ENCODE peak calls at places on chromosomes 4 and X, in ten cellular contexts. R is upper lobe of left lung, H is esophagus muscularis mucosa, G is A549, N is HepG2, P is stomach, U is sigmoid colon, B is ovary, K is tibial nerve, J is H1. I is an unnamed sample. For H3K4me1, the result is how much of the 10 kb centered on the place peaks cover.

GRCh38 chr4:12123709-12124108 is 695.0 kb upstream of the HS3ST1 start:
- DNase-seq in R (no peak), H (no peak), G (no peak), N (no peak), P (no peak), U (no peak), B (no peak), K (no peak), J (no peak), I (no peak)

GRCh38 chr4:182600836-182601235 is 316.4 kb downstream of the DCTD start:
- DNase-seq in R (peak), H (no peak), G (no peak), N (no peak), P (no peak), U (no peak), B (no peak), K (no peak), J (no peak), I (no peak)

GRCh38 chr4:173076903-173077629 is 91.5 kb upstream of the GALNT7 start:
- DNase-seq in R (no peak), H (no peak), G (no peak), N (no peak), P (no peak), U (no peak), B (no peak), K (no peak), J (no peak), I (no peak)

GRCh38 chrX:10166731-10167149 is 10.0 kb downstream of the CLCN4 start:
- DNase-seq in R (peak), H (no peak), G (no peak), N (peak), P (peak), U (no peak), B (no peak), K (no peak), J (no peak), I (no peak)

GRCh38 chrX:133444196-133444595 is 28.9 kb upstream of the GPC4 start:
- DNase-seq in R (no peak), H (no peak), G (no peak), N (no peak), P (no peak), U (no peak), B (no peak), K (no peak), J (no peak), I (no peak)

GRCh38 chr4:7698586-7698985 is 241.1 kb downstream of the AFAP1 start:
- DNase-seq in R (peak), H (no peak), G (no peak), N (no peak), P (no peak), U (no peak), B (peak), K (no peak), J (no peak), I (no peak)

GRCh38 chr4:3041192-3042142 is 32.9 kb downstream of the HTT-AS start:
- DNase-seq in R (peak), H (no peak), G (no peak), N (peak), P (peak), U (peak), B (peak), K (peak), J (peak), I (peak)

GRCh38 chrX:68719904-68720614 is 72.6 kb downstream of the STARD8 start:
- DNase-seq in R (peak), H (no peak), G (peak), N (peak), P (peak), U (peak), B (no peak), K (no peak), J (no peak), I (no peak)

GRCh38 chr4:177229331-177229730 is 80.3 kb upstream of the NEIL3 start:
- DNase-seq in R (no peak), H (no peak), G (no peak), N (no peak), P (no peak), U (no peak), B (no peak), K (no peak), J (no peak), I (no peak)

GRCh38 chr4:10704050-10704810 is 19.7 kb upstream of the CLNK start:
- DNase-seq in R (no peak), H (no peak), G (no peak), N (no peak), P (no peak), U (no peak), B (no peak), K (no peak), J (no peak), I (no peak)

GRCh38 chr4:9936128-9936644 is 85.1 kb downstream of the SLC2A9 start:
- DNase-seq in R (no peak), H (no peak), G (no peak), N (no peak), P (no peak), U (no peak), B (no peak), K (no peak), J (no peak), I (no peak)

GRCh38 chr4:24810016-24810415 is 14.6 kb downstream of the SOD3 start:
- DNase-seq in R (no peak), H (no peak), G (no peak), N (no peak), P (no peak), U (no peak), B (no peak), K (no peak), J (no peak), I (no peak)

GRCh38 chrX:153361781-153362397 is 27.9 kb downstream of the ZNF275 start:
- DNase-seq in R (no peak), H (no peak), G (no peak), N (no peak), P (no peak), U (no peak), B (no peak), K (no peak), J (no peak), I (no peak)

GRCh38 chrX:34884693-34885277 is 57.8 kb upstream of the FAM47B start:
- DNase-seq in R (no peak), H (no peak), G (peak), N (no peak), P (no peak), U (no peak), B (no peak), K (peak), J (no peak), I (no peak)

GRCh38 chr4:147334478-147334877 is 146.4 kb upstream of the EDNRA start:
- DNase-seq in R (no peak), H (no peak), G (peak), N (no peak), P (no peak), U (no peak), B (no peak), K (no peak), J (no peak), I (no peak)

GRCh38 chrX:1072637-1073377 is 139.6 kb downstream of the CRLF2 start:
- DNase-seq in R (no peak), H (no peak), G (no peak), N (peak), P (no peak), U (no peak), B (no peak), K (no peak), J (peak), I (no peak)

GRCh38 chrX:78540171-78540570 is 119.0 kb downstream of the RTL3 start:
- DNase-seq in R (no peak), H (no peak), G (no peak), N (no peak), P (no peak), U (no peak), B (no peak), K (no peak), J (no peak), I (no peak)

GRCh38 chr4:102338405-102338804 is 6.9 kb downstream of the SLC39A8 start:
- DNase-seq in R (no peak), H (no peak), G (no peak), N (no peak), P (no peak), U (no peak), B (no peak), K (no peak), J (no peak), I (no peak)

GRCh38 chr4:74671074-74671698 is 123.1 kb downstream of the BTC start:
- DNase-seq in R (no peak), H (no peak), G (peak), N (peak), P (peak), U (no peak), B (no peak), K (no peak), J (peak), I (peak)

GRCh38 chr4:100493756-100494155 is 24.1 kb downstream of the EMCN start:
- DNase-seq in R (no peak), H (no peak), G (no peak), N (no peak), P (no peak), U (no peak), B (no peak), K (no peak), J (no peak), I (no peak)

GRCh38 chrX:47690175-47690574 is 31.2 kb upstream of the UXT start:
- DNase-seq in R (no peak), H (no peak), G (peak), N (no peak), P (no peak), U (no peak), B (no peak), K (no peak), J (no peak), I (no peak)

GRCh38 chrX:138287200-138287865 is 424.2 kb downstream of the FGF13 start:
- DNase-seq in R (no peak), H (no peak), G (no peak), N (no peak), P (no peak), U (no peak), B (no peak), K (no peak), J (no peak), I (no peak)

GRCh38 chr4:70954032-70954431 is 39.4 kb upstream of the DCK start:
- DNase-seq in R (no peak), H (no peak), G (no peak), N (no peak), P (no peak), U (no peak), B (no peak), K (no peak), J (no peak), I (no peak)

GRCh38 chr4:185796176-185796575 is 15.8 kb downstream of the SORBS2 start:
- DNase-seq in R (no peak), H (no peak), G (no peak), N (no peak), P (no peak), U (no peak), B (no peak), K (no peak), J (no peak), I (no peak)

GRCh38 chr4:177769155-177769554 is 326.9 kb upstream of the AGA start:
- DNase-seq in R (no peak), H (no peak), G (no peak), N (no peak), P (no peak), U (no peak), B (no peak), K (no peak), J (no peak), I (no peak)

GRCh38 chr4:183468210-183469095 is 24.0 kb downstream of the CDKN2AIP start:
- DNase-seq in R (no peak), H (peak), G (peak), N (peak), P (no peak), U (no peak), B (no peak), K (no peak), J (no peak), I (no peak)

GRCh38 chr4:139851133-139851532 is 185.5 kb downstream of the MGST2 start:
- DNase-seq in R (no peak), H (no peak), G (no peak), N (no peak), P (no peak), U (no peak), B (no peak), K (no peak), J (no peak), I (no peak)

GRCh38 chr4:2365054-2365912 is 53.2 kb downstream of the ZFYVE28 start:
- DNase-seq in R (peak), H (no peak), G (no peak), N (no peak), P (no peak), U (peak), B (peak), K (no peak), J (no peak), I (no peak)

GRCh38 chr4:3412257-3413020 is 29.3 kb upstream of the HGFAC start:
- DNase-seq in R (peak), H (no peak), G (no peak), N (no peak), P (no peak), U (peak), B (no peak), K (no peak), J (no peak), I (no peak)

GRCh38 chr4:112145820-112146813 is 863 bp downstream of the FAM241A start:
- DNase-seq in R (no peak), H (no peak), G (peak), N (no peak), P (peak), U (peak), B (peak), K (peak), J (peak), I (peak)

GRCh38 chr4:139890810-139891209 is 225.2 kb downstream of the MGST2 start:
- DNase-seq in R (no peak), H (no peak), G (no peak), N (no peak), P (no peak), U (no peak), B (no peak), K (no peak), J (no peak), I (no peak)

GRCh38 chr4:137131201-137131600 is 401.1 kb downstream of the PCDH18 start:
- DNase-seq in R (no peak), H (no peak), G (no peak), N (no peak), P (no peak), U (no peak), B (no peak), K (no peak), J (no peak), I (no peak)

GRCh38 chr4:6332042-6332668 is 62.5 kb downstream of the WFS1 start:
- DNase-seq in R (no peak), H (no peak), G (no peak), N (no peak), P (peak), U (no peak), B (no peak), K (no peak), J (peak), I (peak)

GRCh38 chr4:188714488-188714887 is 575.2 kb downstream of the TRIML1 start:
- DNase-seq in R (no peak), H (no peak), G (no peak), N (no peak), P (no peak), U (no peak), B (no peak), K (no peak), J (no peak), I (no peak)

GRCh38 chr4:188714907-188715306 is 575.7 kb downstream of the TRIML1 start:
- DNase-seq in R (no peak), H (no peak), G (no peak), N (no peak), P (no peak), U (no peak), B (no peak), K (no peak), J (no peak), I (no peak)

GRCh38 chr4:188722911-188723310 is 583.7 kb downstream of the TRIML1 start:
- DNase-seq in R (no peak), H (no peak), G (no peak), N (no peak), P (no peak), U (no peak), B (no peak), K (no peak), J (no peak), I (no peak)

DNA sequence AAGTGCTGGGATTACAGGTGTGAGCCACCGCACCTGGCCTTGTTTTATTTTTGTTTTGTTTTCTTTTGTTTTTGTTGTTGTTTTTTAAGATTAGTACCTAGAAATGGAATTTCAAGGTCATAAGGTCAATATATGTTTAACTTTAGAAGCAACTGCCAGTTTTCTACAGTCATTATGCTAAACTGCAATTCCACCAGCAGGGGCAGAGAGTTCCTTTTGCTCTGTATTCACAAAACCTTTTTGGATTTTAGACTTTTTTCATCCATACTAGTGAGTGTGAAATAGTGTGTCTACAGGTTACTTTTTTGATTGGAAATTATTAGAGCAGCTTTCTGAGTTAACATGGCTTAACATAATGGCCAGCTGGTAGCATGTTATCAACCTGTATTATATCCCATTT is 580.6 kb downstream of the TRIML1 start:
- DNase-seq in R (no peak), H (no peak), G (no peak), N (no peak), P (no peak), U (no peak), B (no peak), K (no peak), J (no peak), I (no peak)
- TF ChIP-seq CTCF in R (no peak), H (no peak), G (no peak), N (no peak), P (no peak), U (no peak), B (no peak), K (no peak), J (peak), I (no peak)

GRCh38 chrX:103554687-103555417 is 30.5 kb upstream of the TCEAL4 start:
- DNase-seq in R (no peak), H (no peak), G (no peak), N (no peak), P (peak), U (peak), B (no peak), K (peak), J (peak), I (peak)

GRCh38 chrX:103549920-103550319 is 30.6 kb upstream of the RAB40A start:
- DNase-seq in R (no peak), H (no peak), G (no peak), N (no peak), P (no peak), U (no peak), B (no peak), K (no peak), J (no peak), I (no peak)

GRCh38 chrX:103552236-103552635 is 32.9 kb upstream of the RAB40A start:
- DNase-seq in R (no peak), H (no peak), G (no peak), N (peak), P (no peak), U (no peak), B (no peak), K (no peak), J (no peak), I (no peak)

GRCh38 chrX:103550415-103551051 is 31.2 kb upstream of the RAB40A start:
- DNase-seq in R (no peak), H (no peak), G (no peak), N (no peak), P (no peak), U (no peak), B (no peak), K (no peak), J (no peak), I (no peak)
- H3K4me1 ChIP-seq in R (under half), H (under half), G (under half), N (under half), P (under half), U (under half), B (under half), K (under half), J (under half), I (under half)

GRCh38 chr4:89056292-89056952 is 563 bp downstream of the FAM13A start:
- DNase-seq in R (no peak), H (no peak), G (no peak), N (no peak), P (no peak), U (no peak), B (no peak), K (peak), J (no peak), I (no peak)

GRCh38 chr4:89054627-89055026 is 2.4 kb downstream of the FAM13A start:
- DNase-seq in R (no peak), H (no peak), G (no peak), N (no peak), P (no peak), U (no peak), B (no peak), K (no peak), J (no peak), I (no peak)

GRCh38 chr4:89055157-89056080 is 1.6 kb downstream of the FAM13A start:
- DNase-seq in R (no peak), H (no peak), G (no peak), N (no peak), P (no peak), U (no peak), B (no peak), K (no peak), J (no peak), I (no peak)

GRCh38 chr4:89056953-89057398 is at the start of gene FAM13A:
- DNase-seq in R (no peak), H (peak), G (peak), N (peak), P (peak), U (peak), B (peak), K (peak), J (peak), I (peak)
- TF ChIP-seq EP300 in R (no peak), H (no peak), G (no peak), N (no peak), P (no peak), U (no peak), B (no peak), K (no peak), J (no peak), I (no peak)

GRCh38 chr4:128428397-128428796 is 140.8 kb upstream of the PGRMC2 start:
- DNase-seq in R (no peak), H (no peak), G (no peak), N (no peak), P (no peak), U (no peak), B (no peak), K (no peak), J (no peak), I (no peak)

GRCh38 chr4:128424524-128425195 is 137.0 kb upstream of the PGRMC2 start:
- DNase-seq in R (no peak), H (no peak), G (no peak), N (no peak), P (no peak), U (no peak), B (no peak), K (peak), J (no peak), I (no peak)

DNA sequence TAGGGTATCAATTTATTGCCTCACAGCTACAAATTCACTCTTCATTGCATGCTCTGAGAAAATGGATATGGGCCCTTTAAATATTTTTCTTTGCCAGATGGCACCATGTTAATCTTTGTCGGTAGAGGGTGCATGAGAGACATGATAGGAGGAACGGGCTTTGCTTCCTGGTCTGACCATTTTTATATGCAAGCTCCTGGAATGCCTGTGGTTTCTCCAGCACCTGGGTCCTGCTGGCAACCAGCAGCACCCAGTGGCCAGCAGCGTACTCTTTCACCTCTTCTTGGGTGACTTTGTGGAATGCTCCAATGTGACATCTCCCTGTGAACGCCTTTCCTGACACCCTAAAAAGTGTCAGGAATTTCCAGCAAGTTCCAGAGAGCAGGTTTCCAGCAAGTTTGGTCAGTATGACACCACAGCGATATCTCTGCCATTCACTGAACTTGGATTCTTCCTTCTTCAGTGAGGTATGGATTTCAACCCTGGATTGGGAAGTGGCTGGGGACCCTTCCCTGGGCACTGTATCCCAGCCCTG is 140.3 kb upstream of the PGRMC2 start:
- DNase-seq in R (no peak), H (no peak), G (peak), N (peak), P (peak), U (no peak), B (no peak), K (peak), J (no peak), I (peak)
- TF ChIP-seq CTCF in R (peak), H (no peak), G (peak), N (peak), P (no peak), U (peak), B (no peak), K (no peak), J (peak), I (peak)

GRCh38 chr4:59630922-59631321 is 1569.2 kb upstream of the ADGRL3 start:
- DNase-seq in R (no peak), H (no peak), G (no peak), N (no peak), P (no peak), U (no peak), B (no peak), K (no peak), J (no peak), I (no peak)
- H3K4me1 ChIP-seq in R (under half), H (under half), G (under half), N (under half), P (under half), U (under half), B (under half), K (under half), J (under half), I (under half)

DNA sequence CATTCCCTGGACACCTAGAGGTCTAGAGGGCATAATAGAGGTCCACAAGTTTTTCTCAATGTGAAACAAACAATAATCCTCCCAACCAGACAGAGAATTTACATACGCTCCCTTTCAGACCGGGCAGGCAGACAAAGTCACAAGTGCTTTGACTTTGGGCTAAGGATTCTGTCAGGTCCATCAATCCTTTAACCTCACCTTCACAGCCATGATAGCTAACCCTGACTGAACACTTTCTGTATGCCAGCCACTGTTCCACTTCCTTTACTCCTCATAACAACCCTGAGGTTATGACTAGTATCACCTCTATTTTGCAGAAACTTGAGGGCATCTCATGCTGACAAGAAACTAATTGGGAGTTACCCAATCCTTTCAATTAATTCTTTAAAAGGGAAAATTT is 118.8 kb upstream of the AFF2 start:
- DNase-seq in R (no peak), H (no peak), G (no peak), N (no peak), P (no peak), U (no peak), B (no peak), K (no peak), J (no peak), I (no peak)
- TF ChIP-seq EP300 in R (no peak), H (no peak), G (no peak), N (no peak), P (no peak), U (no peak), B (no peak), K (no peak), J (no peak), I (no peak)

I was measured in transverse colon.